ENCODE peak calls at places on chromosome 16, in nine cellular contexts. One of them, this sample, is unnamed.

GRCh38 chr16:606656-607307 is 16.9 kb downstream of the RAB40C start:
- DNase-seq in HuH-7.5: no peak
- DNase-seq in mucosa of descending colon: no peak
- DNase-seq in effector CD4-positive, alpha-beta T cell: no peak
- DNase-seq in posterior cingulate gyrus: no peak
- DNase-seq in T-helper 1 cell: no peak
- DNase-seq in HTR-8/SVneo: no peak
- DNase-seq in RPMI8226: no peak
- DNase-seq in progenitor cell of endocrine pancreas: no peak
- DNase-seq in this sample: no peak

GRCh38 chr16:51538707-51539604 is 387.9 kb upstream of the SALL1 start:
- DNase-seq in HuH-7.5: no peak
- DNase-seq in mucosa of descending colon: no peak
- DNase-seq in effector CD4-positive, alpha-beta T cell: no peak
- DNase-seq in posterior cingulate gyrus: no peak
- DNase-seq in T-helper 1 cell: no peak
- DNase-seq in HTR-8/SVneo: peak
- DNase-seq in RPMI8226: peak
- DNase-seq in progenitor cell of endocrine pancreas: no peak
- DNase-seq in this sample: peak

GRCh38 chr16:1019234-1019933 is 37.8 kb downstream of the SOX8 start:
- DNase-seq in HuH-7.5: no peak
- DNase-seq in mucosa of descending colon: no peak
- DNase-seq in effector CD4-positive, alpha-beta T cell: no peak
- DNase-seq in posterior cingulate gyrus: peak
- DNase-seq in T-helper 1 cell: no peak
- DNase-seq in HTR-8/SVneo: no peak
- DNase-seq in RPMI8226: no peak
- DNase-seq in progenitor cell of endocrine pancreas: no peak
- DNase-seq in this sample: no peak

GRCh38 chr16:89907055-89907814 is 11.4 kb upstream of the MC1R start:
- DNase-seq in HuH-7.5: no peak
- DNase-seq in mucosa of descending colon: no peak
- DNase-seq in effector CD4-positive, alpha-beta T cell: no peak
- DNase-seq in posterior cingulate gyrus: no peak
- DNase-seq in T-helper 1 cell: no peak
- DNase-seq in HTR-8/SVneo: no peak
- DNase-seq in RPMI8226: no peak
- DNase-seq in progenitor cell of endocrine pancreas: no peak
- DNase-seq in this sample: no peak

GRCh38 chr16:66370786-66371684 is 4.5 kb downstream of the CDH5 start:
- DNase-seq in HuH-7.5: no peak
- DNase-seq in mucosa of descending colon: no peak
- DNase-seq in effector CD4-positive, alpha-beta T cell: no peak
- DNase-seq in posterior cingulate gyrus: no peak
- DNase-seq in T-helper 1 cell: no peak
- DNase-seq in HTR-8/SVneo: no peak
- DNase-seq in RPMI8226: no peak
- DNase-seq in progenitor cell of endocrine pancreas: no peak
- DNase-seq in this sample: no peak

GRCh38 chr16:23013484-23013883 is 135.8 kb downstream of the USP31 start:
- DNase-seq in HuH-7.5: no peak
- DNase-seq in mucosa of descending colon: no peak
- DNase-seq in effector CD4-positive, alpha-beta T cell: no peak
- DNase-seq in posterior cingulate gyrus: no peak
- DNase-seq in T-helper 1 cell: no peak
- DNase-seq in HTR-8/SVneo: no peak
- DNase-seq in RPMI8226: peak
- DNase-seq in progenitor cell of endocrine pancreas: no peak
- DNase-seq in this sample: no peak

GRCh38 chr16:51553910-51554309 is 402.8 kb upstream of the SALL1 start:
- DNase-seq in HuH-7.5: no peak
- DNase-seq in mucosa of descending colon: no peak
- DNase-seq in effector CD4-positive, alpha-beta T cell: no peak
- DNase-seq in posterior cingulate gyrus: no peak
- DNase-seq in T-helper 1 cell: no peak
- DNase-seq in HTR-8/SVneo: no peak
- DNase-seq in RPMI8226: no peak
- DNase-seq in progenitor cell of endocrine pancreas: no peak
- DNase-seq in this sample: no peak

GRCh38 chr16:85929259-85929704 is 30.3 kb downstream of the IRF8 start:
- DNase-seq in HuH-7.5: no peak
- DNase-seq in mucosa of descending colon: peak
- DNase-seq in effector CD4-positive, alpha-beta T cell: no peak
- DNase-seq in posterior cingulate gyrus: no peak
- DNase-seq in T-helper 1 cell: no peak
- DNase-seq in HTR-8/SVneo: no peak
- DNase-seq in RPMI8226: peak
- DNase-seq in progenitor cell of endocrine pancreas: no peak
- DNase-seq in this sample: no peak

GRCh38 chr16:23757937-23758619 is 3.3 kb downstream of the CHP2 start:
- DNase-seq in HuH-7.5: no peak
- DNase-seq in mucosa of descending colon: no peak
- DNase-seq in effector CD4-positive, alpha-beta T cell: no peak
- DNase-seq in posterior cingulate gyrus: no peak
- DNase-seq in T-helper 1 cell: no peak
- DNase-seq in HTR-8/SVneo: no peak
- DNase-seq in RPMI8226: no peak
- DNase-seq in progenitor cell of endocrine pancreas: no peak
- DNase-seq in this sample: no peak

GRCh38 chr16:80971814-80972213 is 34.9 kb downstream of the CMC2 start:
- DNase-seq in HuH-7.5: no peak
- DNase-seq in mucosa of descending colon: no peak
- DNase-seq in effector CD4-positive, alpha-beta T cell: no peak
- DNase-seq in posterior cingulate gyrus: no peak
- DNase-seq in T-helper 1 cell: no peak
- DNase-seq in HTR-8/SVneo: no peak
- DNase-seq in RPMI8226: no peak
- DNase-seq in progenitor cell of endocrine pancreas: no peak
- DNase-seq in this sample: no peak

GRCh38 chr16:83603981-83604570 is 203.7 kb upstream of the HSBP1 start:
- DNase-seq in HuH-7.5: no peak
- DNase-seq in mucosa of descending colon: no peak
- DNase-seq in effector CD4-positive, alpha-beta T cell: no peak
- DNase-seq in posterior cingulate gyrus: no peak
- DNase-seq in T-helper 1 cell: no peak
- DNase-seq in HTR-8/SVneo: no peak
- DNase-seq in RPMI8226: no peak
- DNase-seq in progenitor cell of endocrine pancreas: no peak
- DNase-seq in this sample: no peak

GRCh38 chr16:23469814-23470213 is 16.8 kb upstream of the COG7 start:
- DNase-seq in HuH-7.5: no peak
- DNase-seq in mucosa of descending colon: no peak
- DNase-seq in effector CD4-positive, alpha-beta T cell: no peak
- DNase-seq in posterior cingulate gyrus: no peak
- DNase-seq in T-helper 1 cell: no peak
- DNase-seq in HTR-8/SVneo: no peak
- DNase-seq in RPMI8226: no peak
- DNase-seq in progenitor cell of endocrine pancreas: no peak
- DNase-seq in this sample: no peak

GRCh38 chr16:29256501-29256981 is 150.0 kb downstream of the NPIPB11 start:
- DNase-seq in HuH-7.5: no peak
- DNase-seq in mucosa of descending colon: no peak
- DNase-seq in effector CD4-positive, alpha-beta T cell: no peak
- DNase-seq in posterior cingulate gyrus: no peak
- DNase-seq in T-helper 1 cell: no peak
- DNase-seq in HTR-8/SVneo: no peak
- DNase-seq in RPMI8226: no peak
- DNase-seq in progenitor cell of endocrine pancreas: no peak
- DNase-seq in this sample: no peak

This sample was measured in KG1.